ENCODE peak calls at places on chromosome 19, in eight cellular contexts. S is small intestine, A is NCI-H2081, W is mucosa of gallbladder, P is GM23248, D is cerebellum, R is heart right ventricle, E is AG09319. Q is an unnamed sample.

GRCh38 chr19:1144741-1145140 is 29.3 kb downstream of the SBNO2 start:
- DNase-seq in S (no peak), A (no peak), W (no peak), P (no peak), D (no peak), R (no peak), E (no peak), Q (no peak)

GRCh38 chr19:46849610-46850009 is 1.0 kb downstream of the AP2S1 start:
- DNase-seq in S (no peak), A (no peak), W (no peak), P (peak), D (no peak), R (no peak), E (no peak), Q (no peak)

GRCh38 chr19:53962887-53963435 is at the start of gene CACNG8:
- DNase-seq in S (no peak), A (no peak), W (no peak), P (no peak), D (no peak), R (no peak), E (no peak), Q (no peak)

GRCh38 chr19:6007866-6008265 is 29.9 kb upstream of the RANBP3 start:
- DNase-seq in S (no peak), A (no peak), W (no peak), P (no peak), D (no peak), R (no peak), E (no peak), Q (no peak)

GRCh38 chr19:29667941-29668340 is 2.7 kb downstream of the PLEKHF1 start:
- DNase-seq in S (peak), A (no peak), W (no peak), P (peak), D (no peak), R (no peak), E (no peak), Q (no peak)

GRCh38 chr19:3508771-3509535 is 2.8 kb downstream of the FZR1 start:
- DNase-seq in S (no peak), A (no peak), W (no peak), P (peak), D (no peak), R (no peak), E (no peak), Q (no peak)

GRCh38 chr19:40907968-40908735 is 26.1 kb upstream of the CYP2A7 start:
- DNase-seq in S (no peak), A (no peak), W (no peak), P (peak), D (no peak), R (no peak), E (no peak), Q (no peak)

GRCh38 chr19:38362076-38362945 is 12.1 kb upstream of the PSMD8 start:
- DNase-seq in S (peak), A (peak), W (peak), P (peak), D (peak), R (peak), E (no peak), Q (no peak)

GRCh38 chr19:4115050-4115817 is 8.7 kb downstream of the MAP2K2 start:
- DNase-seq in S (peak), A (no peak), W (peak), P (no peak), D (peak), R (peak), E (no peak), Q (no peak)

GRCh38 chr19:55474269-55475265 is 1.9 kb upstream of the ZNF628 start:
- DNase-seq in S (no peak), A (no peak), W (no peak), P (peak), D (no peak), R (no peak), E (no peak), Q (no peak)

GRCh38 chr19:17933414-17934129 is 757 bp downstream of the CCDC124 start:
- DNase-seq in S (no peak), A (no peak), W (no peak), P (peak), D (no peak), R (no peak), E (no peak), Q (no peak)

GRCh38 chr19:52237197-52237596 is 32.2 kb upstream of the ZNF766 start:
- DNase-seq in S (no peak), A (no peak), W (no peak), P (no peak), D (no peak), R (no peak), E (no peak), Q (no peak)

GRCh38 chr19:57903298-57904174 is 12.9 kb downstream of the ZNF417 start:
- DNase-seq in S (peak), A (peak), W (no peak), P (peak), D (peak), R (no peak), E (no peak), Q (no peak)

GRCh38 chr19:4971424-4971793 is 2.5 kb downstream of the KDM4B start:
- DNase-seq in S (peak), A (peak), W (no peak), P (peak), D (peak), R (no peak), E (no peak), Q (no peak)

GRCh38 chr19:13459351-13459750 is 46.9 kb downstream of the CACNA1A start:
- DNase-seq in S (no peak), A (peak), W (no peak), P (no peak), D (peak), R (no peak), E (no peak), Q (no peak)

GRCh38 chr19:1935484-1936208 is 5.3 kb upstream of the CSNK1G2 start:
- DNase-seq in S (peak), A (no peak), W (no peak), P (peak), D (no peak), R (no peak), E (no peak), Q (no peak)

GRCh38 chr19:17755977-17756670 is 4.8 kb downstream of the FCHO1 start:
- DNase-seq in S (no peak), A (peak), W (peak), P (no peak), D (peak), R (peak), E (no peak), Q (no peak)

GRCh38 chr19:38852231-38853044 is 2.7 kb upstream of the HNRNPL start:
- DNase-seq in S (peak), A (no peak), W (peak), P (peak), D (peak), R (no peak), E (no peak), Q (no peak)

GRCh38 chr19:28324275-28325060 is 888.5 kb downstream of the UQCRFS1 start:
- DNase-seq in S (no peak), A (no peak), W (no peak), P (no peak), D (no peak), R (no peak), E (no peak), Q (no peak)

GRCh38 chr19:41868989-41869300 is 8.1 kb upstream of the CD79A start:
- DNase-seq in S (no peak), A (no peak), W (no peak), P (no peak), D (no peak), R (no peak), E (no peak), Q (no peak)

Q was measured in non-pigmented ciliary epithelial cell.